ENCODE peak calls at places on chromosomes 16 and 17, in six cellular contexts. W is effector memory CD8-positive, alpha-beta T cell; J is midbrain; Y is NCI-H1436; R is iris pigment epithelial cell; V is cardiac muscle cell. S is an unnamed sample.

GRCh38 chr16:88320947-88321634 is 61.7 kb upstream of the ZNF469 start:
- DNase-seq in R (peak), V (no peak), J (no peak), Y (no peak), W (no peak), S (no peak)

GRCh38 chr16:27972500-27972899 is 91.0 kb downstream of the GSG1L start:
- DNase-seq in W (peak), V (peak), R (peak), Y (peak), J (no peak), S (peak)

GRCh38 chr16:66996324-66996982 is 8.1 kb downstream of the CES4A start:
- DNase-seq in R (peak), W (no peak), Y (no peak), V (no peak), J (peak), S (no peak)

GRCh38 chr17:62652251-62653001 is 25.0 kb downstream of the MRC2 start:
- DNase-seq in Y (peak), J (peak), W (peak), V (peak), R (peak), S (no peak)

GRCh38 chr17:46841561-46842379 is 9.6 kb upstream of the WNT9B start:
- DNase-seq in V (peak), R (no peak), J (no peak), Y (no peak), W (no peak), S (no peak)

GRCh38 chr17:76163919-76164318 is 22.9 kb upstream of the FOXJ1 start:
- DNase-seq in V (no peak), R (no peak), W (no peak), J (no peak), Y (no peak), S (no peak)

GRCh38 chr17:56754523-56755208 is 79.1 kb downstream of the C17orf67 start:
- DNase-seq in Y (no peak), R (peak), V (peak), J (no peak), W (no peak), S (no peak)

GRCh38 chr17:7435676-7436555 is 681 bp downstream of the TMEM102 start:
- DNase-seq in R (no peak), J (no peak), V (peak), Y (peak), W (peak), S (peak)

GRCh38 chr16:72240949-72241348 is 69.0 kb upstream of the PMFBP1 start:
- DNase-seq in V (no peak), W (no peak), J (no peak), R (no peak), Y (peak), S (no peak)

GRCh38 chr16:180921-181667 is 835 bp downstream of the HBQ1 start:
- DNase-seq in W (peak), R (peak), V (peak), J (peak), Y (peak), S (peak)

GRCh38 chr17:81294512-81295030 is 536 bp downstream of the SLC38A10 start:
- DNase-seq in W (peak), Y (no peak), V (no peak), R (peak), J (no peak), S (no peak)

GRCh38 chr16:86211800-86212199 is 298.5 kb upstream of the FOXF1 start:
- DNase-seq in V (no peak), W (no peak), R (no peak), J (no peak), Y (no peak), S (no peak)

GRCh38 chr17:62805234-62805633 is 2.9 kb downstream of the MARCHF10 start:
- DNase-seq in V (no peak), R (no peak), Y (no peak), W (no peak), J (no peak), S (no peak)

GRCh38 chr16:85396879-85397871 is 215.9 kb upstream of the GSE1 start:
- DNase-seq in V (no peak), J (no peak), R (no peak), W (no peak), Y (peak), S (no peak)

GRCh38 chr16:70572050-70572925 is 48.7 kb downstream of the SF3B3 start:
- DNase-seq in R (peak), J (no peak), V (no peak), W (no peak), Y (no peak), S (no peak)

GRCh38 chr17:40325156-40326013 is 16.4 kb downstream of the RARA start:
- DNase-seq in V (no peak), Y (no peak), J (no peak), W (no peak), R (no peak), S (no peak)

GRCh38 chr17:64698725-64699124 is 36.6 kb upstream of the SMURF2 start:
- DNase-seq in V (no peak), R (no peak), W (no peak), J (no peak), Y (no peak), S (no peak)

GRCh38 chr17:15946611-15947120 is 1.7 kb downstream of the ADORA2B start:
- DNase-seq in W (no peak), Y (no peak), V (no peak), R (no peak), J (no peak), S (no peak)

GRCh38 chr16:7313170-7313569 is 19.5 kb upstream of the RBFOX1 start:
- DNase-seq in W (no peak), J (no peak), R (no peak), V (peak), Y (peak), S (no peak)

GRCh38 chr16:80527297-80527696 is 13.5 kb upstream of the DYNLRB2 start:
- DNase-seq in J (no peak), R (peak), W (peak), V (peak), Y (no peak), S (no peak)

GRCh38 chr17:79391376-79391775 is 219.5 kb downstream of the RBFOX3 start:
- DNase-seq in Y (no peak), V (no peak), W (no peak), R (no peak), J (no peak), S (no peak)

GRCh38 chr17:10681866-10682446 is 15.4 kb downstream of the SCO1 start:
- DNase-seq in Y (no peak), R (peak), W (no peak), J (no peak), V (no peak), S (no peak)

GRCh38 chr16:14193316-14193871 is 122.3 kb downstream of the MRTFB start:
- DNase-seq in W (no peak), R (no peak), V (no peak), J (no peak), Y (no peak), S (no peak)

GRCh38 chr17:74123350-74123749 is 80.1 kb upstream of the RPL38 start:
- DNase-seq in J (no peak), Y (no peak), R (peak), W (no peak), V (no peak), S (no peak)

GRCh38 chr16:54679531-54679930 is 251.1 kb upstream of the IRX5 start:
- DNase-seq in V (no peak), Y (no peak), W (no peak), R (no peak), J (no peak), S (no peak)

GRCh38 chr17:39082482-39082881 is 69.0 kb downstream of the PLXDC1 start:
- DNase-seq in W (no peak), R (peak), V (no peak), J (no peak), Y (peak), S (no peak)

GRCh38 chr16:65618931-65619330 is 497.1 kb upstream of the CDH11 start:
- DNase-seq in V (no peak), W (no peak), Y (no peak), J (no peak), R (no peak), S (no peak)

GRCh38 chr17:78781339-78782304 is at the start of gene CYTH1:
- DNase-seq in V (peak), J (peak), Y (peak), W (peak), R (no peak), S (no peak)